ENCODE peak calls at places on chromosomes 11 and 22, in nine cellular contexts. G is Right ventricle myocardium superior; N is stimulated activated CD4-positive, alpha-beta T cell treated with anti-CD3 and anti-CD28 coated beads, TNF-alpha, amount 100 ng/mL, for 1 hour; F is psoas muscle; C is activated T-cell treated with anti-CD3 and anti-CD28 coated beads for 24 hours; P is T-helper 9 cell; J is heart left ventricle; M is sciatic nerve; B is AG20443. Q is an unnamed sample.

GRCh38 chr11:109120341-109120740 is 301.6 kb upstream of the C11orf87 start:
- DNase-seq in G (no peak), N (no peak), F (no peak), C (no peak), P (no peak), J (no peak), M (no peak), B (no peak), Q (no peak)

GRCh38 chr11:104467414-104467813 is 303.5 kb upstream of the PDGFD start:
- DNase-seq in G (no peak), N (no peak), F (no peak), C (no peak), P (no peak), J (no peak), M (no peak), B (no peak), Q (no peak)

GRCh38 chr11:114237321-114238280 is 58.6 kb upstream of the NNMT start:
- DNase-seq in G (no peak), N (no peak), F (no peak), C (no peak), P (no peak), J (no peak), M (no peak), B (no peak), Q (no peak)

GRCh38 chr11:20213790-20214189 is 53.5 kb upstream of the DBX1 start:
- DNase-seq in G (no peak), N (no peak), F (no peak), C (no peak), P (no peak), J (no peak), M (no peak), B (no peak), Q (no peak)

GRCh38 chr22:30201970-30202369 is 44.6 kb downstream of the LIF start:
- DNase-seq in G (no peak), N (no peak), F (no peak), C (no peak), P (no peak), J (no peak), M (no peak), B (no peak), Q (no peak)

GRCh38 chr11:64553554-64554201 is 37.3 kb upstream of the SLC22A12 start:
- DNase-seq in G (peak; percentile 81), N (peak; percentile 46), F (peak; percentile 55), C (peak; percentile 27), P (peak; percentile 52), J (peak; percentile 53), M (peak; percentile 86), B (peak; percentile 82), Q (peak; percentile 16)

GRCh38 chr11:115965754-115966504 is 461.7 kb upstream of the CADM1 start:
- DNase-seq in G (no peak), N (no peak), F (no peak), C (no peak), P (no peak), J (no peak), M (no peak), B (no peak), Q (no peak)

GRCh38 chr11:128458316-128458715 is 129.0 kb downstream of the ETS1 start:
- DNase-seq in G (no peak), N (no peak), F (no peak), C (no peak), P (no peak), J (no peak), M (no peak), B (peak; percentile 60), Q (no peak)

GRCh38 chr11:80443177-80443576 is 1002.3 kb upstream of the TENM4 start:
- DNase-seq in G (no peak), N (no peak), F (no peak), C (no peak), P (no peak), J (no peak), M (no peak), B (no peak), Q (no peak)

GRCh38 chr11:76903325-76903724 is 42.6 kb downstream of the ACER3 start:
- DNase-seq in G (no peak), N (no peak), F (no peak), C (no peak), P (no peak), J (no peak), M (no peak), B (no peak), Q (no peak)

GRCh38 chr11:86499723-86500129 is 125.0 kb downstream of the CCDC81 start:
- DNase-seq in G (no peak), N (no peak), F (no peak), C (no peak), P (no peak), J (no peak), M (no peak), B (no peak), Q (no peak)

GRCh38 chr11:81707881-81708280 is 1025.8 kb downstream of the FAM181B start:
- DNase-seq in G (no peak), N (no peak), F (no peak), C (no peak), P (no peak), J (no peak), M (no peak), B (no peak), Q (no peak)

GRCh38 chr11:15101072-15101701 is 13.5 kb upstream of the INSC start:
- DNase-seq in G (peak; percentile 59), N (peak; percentile 21), F (peak; percentile 39), C (peak; percentile 29), P (peak; percentile 17), J (peak; percentile 46), M (peak; percentile 80), B (peak; percentile 84), Q (peak; percentile 56)

GRCh38 chr11:118437046-118437735 is 899 bp downstream of the KMT2A start:
- DNase-seq in G (peak; percentile 54), N (peak; percentile 27), F (peak; percentile 36), C (peak; percentile 21), P (peak; percentile 53), J (peak; percentile 33), M (peak; percentile 80), B (peak; percentile 65), Q (peak; percentile 18)

GRCh38 chr11:119207300-119207570 is 1.1 kb downstream of the CBL start:
- DNase-seq in G (no peak), N (no peak), F (no peak), C (no peak), P (no peak), J (no peak), M (no peak), B (no peak), Q (peak; percentile 13)

GRCh38 chr11:2612884-2613571 is 86.8 kb downstream of the KCNQ1OT1 start:
- DNase-seq in G (no peak), N (no peak), F (no peak), C (no peak), P (no peak), J (no peak), M (no peak), B (no peak), Q (no peak)

GRCh38 chr11:33724644-33725035 is 11.6 kb downstream of the CD59 start:
- DNase-seq in G (no peak), N (no peak), F (no peak), C (no peak), P (no peak), J (peak; percentile 46), M (no peak), B (no peak), Q (no peak)

GRCh38 chr22:25437414-25438160 is 126.9 kb upstream of the GRK3 start:
- DNase-seq in G (no peak), N (no peak), F (no peak), C (no peak), P (no peak), J (no peak), M (no peak), B (no peak), Q (no peak)

GRCh38 chr11:113991170-113991569 is 16.3 kb downstream of the HTR3A start:
- DNase-seq in G (peak; percentile 57), N (no peak), F (no peak), C (no peak), P (no peak), J (peak; percentile 29), M (no peak), B (peak; percentile 53), Q (no peak)

GRCh38 chr11:1695548-1696108 is 1.4 kb upstream of the KRTAP5-6 start:
- DNase-seq in G (no peak), N (no peak), F (no peak), C (no peak), P (no peak), J (no peak), M (no peak), B (no peak), Q (no peak)

GRCh38 chr11:45665206-45665932 is at the start of gene CHST1:
- DNase-seq in G (peak; percentile 76), N (no peak), F (peak; percentile 73), C (no peak), P (no peak), J (peak; percentile 60), M (no peak), B (peak; percentile 77), Q (peak; percentile 3)

GRCh38 chr11:62611705-62612365 is 740 bp downstream of the EML3 start:
- DNase-seq in G (peak; percentile 73), N (peak; percentile 41), F (peak; percentile 60), C (peak; percentile 50), P (peak; percentile 31), J (peak; percentile 63), M (peak; percentile 72), B (peak; percentile 75), Q (peak; percentile 51)

GRCh38 chr11:70205049-70205725 is 2.1 kb downstream of the FADD start:
- DNase-seq in G (no peak), N (no peak), F (no peak), C (no peak), P (no peak), J (no peak), M (peak; percentile 32), B (no peak), Q (no peak)

GRCh38 chr11:64842851-64843841 is 1.3 kb downstream of the CDC42BPG start:
- DNase-seq in G (no peak), N (no peak), F (no peak), C (no peak), P (no peak), J (no peak), M (no peak), B (no peak), Q (no peak)

GRCh38 chr11:17768547-17768946 is 34.0 kb downstream of the KCNC1 start:
- DNase-seq in G (no peak), N (no peak), F (no peak), C (no peak), P (no peak), J (no peak), M (no peak), B (no peak), Q (no peak)

GRCh38 chr22:40634119-40634903 is 2.2 kb downstream of the MRTFA start:
- DNase-seq in G (no peak), N (no peak), F (no peak), C (no peak), P (no peak), J (no peak), M (no peak), B (no peak), Q (no peak)